ENCODE peak calls at places on chromosome 5, in four cellular contexts. W, M, U and E are unnamed samples.

GRCh38 chr5:116765441-116765840 is 190.8 kb upstream of the SEMA6A start:
- DNase-seq in W (no peak), M (no peak), U (no peak), E (no peak)

GRCh38 chr5:169602535-169602934 is 19.0 kb downstream of the SPDL1 start:
- DNase-seq in W (no peak), M (no peak), U (no peak), E (no peak)

GRCh38 chr5:57844410-57844809 is 361.8 kb upstream of the ACTBL2 start:
- DNase-seq in W (peak), M (no peak), U (no peak), E (no peak)

GRCh38 chr5:40240111-40240510 is 439.6 kb upstream of the PTGER4 start:
- DNase-seq in W (no peak), M (no peak), U (no peak), E (no peak)

GRCh38 chr5:66769839-66770617 is 173.8 kb downstream of the MAST4 start:
- DNase-seq in W (peak), M (no peak), U (no peak), E (no peak)

GRCh38 chr5:154449786-154450185 is 4.0 kb downstream of the SAP30L start:
- DNase-seq in W (no peak), M (no peak), U (no peak), E (no peak)

GRCh38 chr5:40410231-40410861 is 269.4 kb upstream of the PTGER4 start:
- DNase-seq in W (no peak), M (no peak), U (no peak), E (no peak)

GRCh38 chr5:759111-759741 is 25.3 kb downstream of the ZDHHC11B start:
- DNase-seq in W (no peak), M (peak), U (no peak), E (peak)

GRCh38 chr5:154118832-154119442 is 71.6 kb upstream of the GALNT10 start:
- DNase-seq in W (no peak), M (no peak), U (no peak), E (no peak)

GRCh38 chr5:67198917-67199316 is 2.3 kb upstream of the CD180 start:
- DNase-seq in W (no peak), M (no peak), U (no peak), E (no peak)

GRCh38 chr5:78621269-78621871 is 27.2 kb downstream of the LHFPL2 start:
- DNase-seq in W (no peak), M (no peak), U (no peak), E (no peak)

GRCh38 chr5:135033026-135033861 is 784 bp downstream of the PITX1 start:
- DNase-seq in W (no peak), M (no peak), U (no peak), E (peak)

GRCh38 chr5:150541895-150542294 is 34.0 kb downstream of the NDST1 start:
- DNase-seq in W (no peak), M (no peak), U (no peak), E (no peak)

GRCh38 chr5:154826-155225 is 36.5 kb upstream of the LRRC14B start:
- DNase-seq in W (no peak), M (peak), U (no peak), E (no peak)

GRCh38 chr5:107449369-107449768 is 221.4 kb downstream of the EFNA5 start:
- DNase-seq in W (no peak), M (no peak), U (no peak), E (no peak)

GRCh38 chr5:150085950-150086715 is at the start of gene CSF1R:
- DNase-seq in W (no peak), M (peak), U (no peak), E (peak)

GRCh38 chr5:32020271-32020670 is 153.8 kb downstream of the GOLPH3 start:
- DNase-seq in W (no peak), M (no peak), U (peak), E (no peak)

GRCh38 chr5:18745591-18745987 is 1111.3 kb downstream of the TAF11L14 start:
- DNase-seq in W (no peak), M (no peak), U (peak), E (no peak)

GRCh38 chr5:16570121-16570815 is 46.5 kb downstream of the RETREG1 start:
- DNase-seq in W (no peak), M (no peak), U (no peak), E (no peak)

GRCh38 chr5:164617290-164617689 is 1111.9 kb downstream of the MAT2B start:
- DNase-seq in W (no peak), M (no peak), U (no peak), E (no peak)

GRCh38 chr5:119945696-119946095 is 316.3 kb downstream of the FAM170A start:
- DNase-seq in W (no peak), M (no peak), U (no peak), E (no peak)

DNA sequence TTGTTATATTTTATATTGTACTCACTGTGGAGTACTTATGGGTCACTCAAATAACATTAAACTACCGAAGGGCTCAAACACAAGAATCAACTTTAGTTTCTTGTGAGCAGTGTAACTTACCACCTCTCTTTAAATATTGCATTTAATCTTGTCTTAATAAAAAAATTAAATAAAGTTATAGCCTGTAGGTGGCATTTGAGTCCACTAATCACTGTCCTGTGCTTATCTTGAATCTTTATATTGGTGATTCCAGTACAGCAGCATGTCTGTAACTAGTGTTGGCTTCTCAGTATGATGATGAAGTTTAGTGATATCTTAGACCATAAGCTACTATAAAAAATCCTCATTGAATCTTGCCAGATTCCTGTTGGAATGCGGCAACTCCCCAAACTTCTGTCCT is 313.8 kb downstream of the FAM170A start:
- DNase-seq in W (no peak), M (no peak), U (no peak), E (no peak)
- TF ChIP-seq CTCF in W (no peak), M (peak), U (no peak), E (no peak)

DNA sequence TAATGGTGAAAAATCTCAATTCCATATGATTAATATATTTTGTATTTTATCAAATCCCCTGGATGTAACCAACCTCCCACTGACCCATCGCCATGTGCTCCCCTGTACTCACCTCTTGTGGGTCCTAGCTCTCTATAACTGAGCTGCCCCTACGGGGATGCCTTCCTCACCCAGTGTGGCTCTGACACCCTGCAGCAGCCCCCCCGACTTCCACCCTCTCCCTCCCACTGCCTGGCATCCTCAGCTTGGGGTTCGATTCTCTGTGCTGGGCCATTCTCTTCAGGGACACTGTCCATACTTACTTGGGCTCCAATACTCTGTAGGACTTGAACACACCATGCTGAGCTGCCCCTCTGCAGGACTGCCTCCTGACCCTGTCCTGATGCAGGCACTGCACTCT is 87.1 kb downstream of the PJA2 start:
- DNase-seq in W (no peak), M (no peak), U (no peak), E (peak)
- TF ChIP-seq CTCF in W (no peak), M (no peak), U (no peak), E (no peak)

GRCh38 chr5:173395257-173395932 is 67.2 kb upstream of the STC2 start:
- DNase-seq in W (no peak), M (peak), U (no peak), E (no peak)
- TF ChIP-seq CTCF in W (no peak), M (no peak), U (peak), E (no peak)

DNA sequence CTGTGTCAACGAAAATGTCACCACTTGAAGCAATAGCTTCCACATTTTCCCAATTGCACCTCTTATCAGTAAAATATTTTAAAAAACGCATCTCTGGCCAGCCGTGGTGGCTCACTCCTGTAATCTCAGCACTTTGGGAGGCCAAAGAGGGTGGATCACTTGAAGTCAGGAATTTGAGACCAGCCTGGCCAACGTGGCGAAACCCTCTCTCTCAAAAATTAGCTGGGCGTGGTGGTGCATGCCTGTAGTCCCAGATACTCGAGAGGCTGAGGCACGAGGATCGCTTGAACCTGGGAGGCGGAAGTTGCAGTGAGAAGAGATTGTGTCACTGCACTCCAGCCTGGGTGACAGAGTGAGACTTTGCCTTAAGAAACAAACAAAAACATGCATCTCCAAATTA is 210.1 kb upstream of the CHD1 start:
- DNase-seq in W (no peak), M (no peak), U (no peak), E (no peak)
- TF ChIP-seq CTCF in W (no peak), M (no peak), U (no peak), E (no peak)

GRCh38 chr5:112238473-112238872 is 180.6 kb downstream of the EPB41L4A start:
- DNase-seq in W (no peak), M (no peak), U (no peak), E (no peak)
- TF ChIP-seq CTCF in W (no peak), M (no peak), U (peak), E (no peak)

GRCh38 chr5:113043491-113043931 is 66.9 kb downstream of the DCP2 start:
- DNase-seq in W (peak), M (peak), U (no peak), E (no peak)
- TF ChIP-seq CTCF in W (no peak), M (no peak), U (peak), E (no peak)